ENCODE peak calls at places on chromosomes 11 and 22, in eight cellular contexts. Y is HEK293T; L is Calu3; M is nephron progenitor cell; H is caudate nucleus; V is activated T-helper 1 cell treated with anti-CD3 and anti-CD28 coated beads, Interleukin-12 subunit alpha, Interleukin-12 subunit beta, Interleukin-2, Interleukin-4 antibody, amounts not matched to agents 30 ng/mL and 10 ng/mL and 1 ng/mL, durations not matched to agents 14 hours and 24 hours and 36 hours; Q is activated T-cell treated with anti-CD3 and anti-CD28 coated beads, Interleukin-2, amount 50 U/mL, for 72 hours; W is fibroblast of the conjunctiva. R is an unnamed sample.

GRCh38 chr11:19800162-19800561 is 87.5 kb downstream of the NAV2 start:
- DNase-seq in Y (no peak), L (no peak), M (no peak), H (no peak), V (no peak), Q (no peak), W (no peak), R (no peak)

GRCh38 chr11:73189315-73189714 is 28.8 kb upstream of the P2RY2 start:
- DNase-seq in Y (no peak), L (no peak), M (no peak), H (no peak), V (no peak), Q (no peak), W (no peak), R (no peak)

GRCh38 chr11:82686211-82686610 is 47.5 kb downstream of the FAM181B start:
- DNase-seq in Y (no peak), L (no peak), M (no peak), H (no peak), V (no peak), Q (no peak), W (no peak), R (no peak)

GRCh38 chr11:38448284-38448683 is 1850.2 kb upstream of the RAG2 start:
- DNase-seq in Y (no peak), L (no peak), M (no peak), H (no peak), V (no peak), Q (no peak), W (peak), R (no peak)

GRCh38 chr11:46972821-46973220 is 36.3 kb downstream of the CSTPP1 start:
- DNase-seq in Y (no peak), L (no peak), M (no peak), H (no peak), V (no peak), Q (no peak), W (no peak), R (no peak)

GRCh38 chr22:44448271-44448780 is 49.7 kb downstream of the RTL6 start:
- DNase-seq in Y (no peak), L (peak), M (no peak), H (no peak), V (no peak), Q (no peak), W (peak), R (peak)

GRCh38 chr11:110972640-110973039 is 260.4 kb upstream of the ARHGAP20 start:
- DNase-seq in Y (no peak), L (no peak), M (no peak), H (no peak), V (no peak), Q (no peak), W (peak), R (no peak)

GRCh38 chr11:93958991-93959390 is 62.2 kb upstream of the HEPHL1 start:
- DNase-seq in Y (no peak), L (no peak), M (no peak), H (no peak), V (no peak), Q (no peak), W (no peak), R (no peak)

GRCh38 chr11:94708642-94709041 is 59.5 kb upstream of the AMOTL1 start:
- DNase-seq in Y (no peak), L (no peak), M (no peak), H (no peak), V (no peak), Q (no peak), W (no peak), R (no peak)

GRCh38 chr22:50175921-50176849 is 5.7 kb downstream of the PANX2 start:
- DNase-seq in Y (no peak), L (no peak), M (peak), H (no peak), V (no peak), Q (no peak), W (no peak), R (no peak)